ENCODE peak calls at places on chromosomes 6 and 20, in seven cellular contexts. One of them, this sample, is unnamed. For H3K27me3, the result is how much of the 10 kb centered on the place peaks cover.

GRCh38 chr20:15756401-15756800 is 816.8 kb downstream of the KIF16B start:
- DNase-seq in BE2C: no peak
- DNase-seq in body of pancreas: no peak
- DNase-seq in tibial nerve: no peak
- DNase-seq in left ventricle myocardium inferior: no peak
- DNase-seq in H9: no peak
- DNase-seq in sigmoid colon: no peak
- DNase-seq in this sample: no peak

GRCh38 chr6:90184334-90185298 is 112.0 kb downstream of the BACH2 start:
- DNase-seq in BE2C: no peak
- DNase-seq in body of pancreas: peak
- DNase-seq in tibial nerve: no peak
- DNase-seq in left ventricle myocardium inferior: no peak
- DNase-seq in H9: no peak
- DNase-seq in sigmoid colon: no peak
- DNase-seq in this sample: no peak

GRCh38 chr6:116159782-116160524 is 34.0 kb upstream of the COL10A1 start:
- DNase-seq in BE2C: no peak
- DNase-seq in body of pancreas: no peak
- DNase-seq in tibial nerve: no peak
- DNase-seq in left ventricle myocardium inferior: no peak
- DNase-seq in H9: no peak
- DNase-seq in sigmoid colon: no peak
- DNase-seq in this sample: no peak

GRCh38 chr6:154907293-154907692 is 87.8 kb upstream of the TIAM2 start:
- DNase-seq in BE2C: no peak
- DNase-seq in body of pancreas: no peak
- DNase-seq in tibial nerve: no peak
- DNase-seq in left ventricle myocardium inferior: no peak
- DNase-seq in H9: no peak
- DNase-seq in sigmoid colon: no peak
- DNase-seq in this sample: no peak

GRCh38 chr20:51452091-51452613 is 90.4 kb downstream of the NFATC2 start:
- DNase-seq in BE2C: no peak
- DNase-seq in body of pancreas: no peak
- DNase-seq in tibial nerve: no peak
- DNase-seq in left ventricle myocardium inferior: no peak
- DNase-seq in H9: no peak
- DNase-seq in sigmoid colon: no peak
- DNase-seq in this sample: no peak

GRCh38 chr6:24464253-24465038 is 24.9 kb downstream of the GPLD1 start:
- DNase-seq in BE2C: no peak
- DNase-seq in body of pancreas: no peak
- DNase-seq in tibial nerve: no peak
- DNase-seq in left ventricle myocardium inferior: no peak
- DNase-seq in H9: no peak
- DNase-seq in sigmoid colon: no peak
- DNase-seq in this sample: no peak

GRCh38 chr6:33075568-33076405 is at the start of gene HLA-DPB1:
- DNase-seq in BE2C: no peak
- DNase-seq in body of pancreas: no peak
- DNase-seq in tibial nerve: no peak
- DNase-seq in left ventricle myocardium inferior: no peak
- DNase-seq in H9: no peak
- DNase-seq in sigmoid colon: no peak
- DNase-seq in this sample: peak

GRCh38 chr6:31680841-31681671 is at the start of gene LY6G5C:
- DNase-seq in BE2C: peak
- DNase-seq in body of pancreas: peak
- DNase-seq in tibial nerve: peak
- DNase-seq in left ventricle myocardium inferior: peak
- DNase-seq in H9: peak
- DNase-seq in sigmoid colon: peak
- DNase-seq in this sample: peak

GRCh38 chr20:59360934-59361333 is 60.5 kb downstream of the EDN3 start:
- DNase-seq in BE2C: no peak
- DNase-seq in body of pancreas: no peak
- DNase-seq in tibial nerve: no peak
- DNase-seq in left ventricle myocardium inferior: no peak
- DNase-seq in H9: no peak
- DNase-seq in sigmoid colon: no peak
- DNase-seq in this sample: no peak

GRCh38 chr6:92047886-92048285 is 1371.5 kb downstream of the EPHA7 start:
- DNase-seq in BE2C: no peak
- DNase-seq in body of pancreas: no peak
- DNase-seq in tibial nerve: no peak
- DNase-seq in left ventricle myocardium inferior: no peak
- DNase-seq in H9: no peak
- DNase-seq in sigmoid colon: no peak
- DNase-seq in this sample: no peak

GRCh38 chr20:40080059-40080652 is 608.9 kb downstream of the MAFB start:
- DNase-seq in BE2C: no peak
- DNase-seq in body of pancreas: peak
- DNase-seq in tibial nerve: no peak
- DNase-seq in left ventricle myocardium inferior: no peak
- DNase-seq in H9: no peak
- DNase-seq in sigmoid colon: no peak
- DNase-seq in this sample: no peak

GRCh38 chr20:32609993-32610896 is 25.1 kb upstream of the NOL4L start:
- DNase-seq in BE2C: no peak
- DNase-seq in body of pancreas: no peak
- DNase-seq in tibial nerve: no peak
- DNase-seq in left ventricle myocardium inferior: no peak
- DNase-seq in H9: no peak
- DNase-seq in sigmoid colon: no peak
- DNase-seq in this sample: no peak

GRCh38 chr20:24778585-24779031 is 170.5 kb upstream of the CST7 start:
- DNase-seq in BE2C: no peak
- DNase-seq in body of pancreas: peak
- DNase-seq in tibial nerve: no peak
- DNase-seq in left ventricle myocardium inferior: no peak
- DNase-seq in H9: peak
- DNase-seq in sigmoid colon: peak
- DNase-seq in this sample: no peak

GRCh38 chr6:137282253-137282652 is 63.1 kb upstream of the IFNGR1 start:
- DNase-seq in BE2C: no peak
- DNase-seq in body of pancreas: no peak
- DNase-seq in tibial nerve: no peak
- DNase-seq in left ventricle myocardium inferior: no peak
- DNase-seq in H9: no peak
- DNase-seq in sigmoid colon: no peak
- DNase-seq in this sample: no peak

GRCh38 chr6:129331450-129332138 is 378.4 kb downstream of the ARHGAP18 start:
- DNase-seq in BE2C: no peak
- DNase-seq in body of pancreas: no peak
- DNase-seq in tibial nerve: no peak
- DNase-seq in left ventricle myocardium inferior: no peak
- DNase-seq in H9: no peak
- DNase-seq in sigmoid colon: no peak
- DNase-seq in this sample: no peak

GRCh38 chr6:163180874-163181541 is 233.5 kb upstream of the QKI start:
- DNase-seq in BE2C: peak
- DNase-seq in body of pancreas: peak
- DNase-seq in tibial nerve: peak
- DNase-seq in left ventricle myocardium inferior: peak
- DNase-seq in H9: peak
- DNase-seq in sigmoid colon: peak
- DNase-seq in this sample: peak

GRCh38 chr6:9789201-9789600 is 625.7 kb downstream of the TFAP2A start:
- DNase-seq in BE2C: no peak
- DNase-seq in body of pancreas: no peak
- DNase-seq in tibial nerve: no peak
- DNase-seq in left ventricle myocardium inferior: no peak
- DNase-seq in H9: peak
- DNase-seq in sigmoid colon: no peak
- DNase-seq in this sample: no peak

GRCh38 chr6:92723390-92723931 is 695.9 kb downstream of the EPHA7 start:
- DNase-seq in BE2C: no peak
- DNase-seq in body of pancreas: no peak
- DNase-seq in tibial nerve: no peak
- DNase-seq in left ventricle myocardium inferior: no peak
- DNase-seq in H9: no peak
- DNase-seq in sigmoid colon: peak
- DNase-seq in this sample: no peak

GRCh38 chr20:62132421-62132820 is 10.1 kb downstream of the LSM14B start:
- DNase-seq in BE2C: no peak
- DNase-seq in body of pancreas: no peak
- DNase-seq in tibial nerve: no peak
- DNase-seq in left ventricle myocardium inferior: no peak
- DNase-seq in H9: no peak
- DNase-seq in sigmoid colon: no peak
- DNase-seq in this sample: no peak

GRCh38 chr20:38871560-38871953 is 54.7 kb upstream of the FAM83D start:
- DNase-seq in BE2C: no peak
- DNase-seq in body of pancreas: no peak
- DNase-seq in tibial nerve: no peak
- DNase-seq in left ventricle myocardium inferior: no peak
- DNase-seq in H9: no peak
- DNase-seq in sigmoid colon: no peak
- DNase-seq in this sample: no peak

GRCh38 chr20:59123011-59123676 is 40.5 kb upstream of the ZNF831 start:
- DNase-seq in BE2C: no peak
- DNase-seq in body of pancreas: no peak
- DNase-seq in tibial nerve: no peak
- DNase-seq in left ventricle myocardium inferior: no peak
- DNase-seq in H9: no peak
- DNase-seq in sigmoid colon: no peak
- DNase-seq in this sample: no peak

GRCh38 chr6:14711056-14711703 is 534.7 kb upstream of the JARID2 start:
- DNase-seq in BE2C: peak
- DNase-seq in body of pancreas: no peak
- DNase-seq in tibial nerve: no peak
- DNase-seq in left ventricle myocardium inferior: no peak
- DNase-seq in H9: peak
- DNase-seq in sigmoid colon: no peak
- DNase-seq in this sample: peak

GRCh38 chr6:164133095-164133494 is 718.6 kb downstream of the QKI start:
- DNase-seq in BE2C: no peak
- DNase-seq in body of pancreas: peak
- DNase-seq in tibial nerve: no peak
- DNase-seq in left ventricle myocardium inferior: no peak
- DNase-seq in H9: no peak
- DNase-seq in sigmoid colon: no peak
- DNase-seq in this sample: no peak

GRCh38 chr6:27565839-27566779 is 93.2 kb upstream of the ZNF184 start:
- DNase-seq in BE2C: no peak
- DNase-seq in body of pancreas: no peak
- DNase-seq in tibial nerve: no peak
- DNase-seq in left ventricle myocardium inferior: no peak
- DNase-seq in H9: peak
- DNase-seq in sigmoid colon: no peak
- DNase-seq in this sample: peak
- H3K27me3 ChIP-seq in BE2C: half or more
- H3K27me3 ChIP-seq in body of pancreas: under half
- H3K27me3 ChIP-seq in tibial nerve: half or more
- H3K27me3 ChIP-seq in left ventricle myocardium inferior: half or more
- H3K27me3 ChIP-seq in H9: under half
- H3K27me3 ChIP-seq in sigmoid colon: half or more
- H3K27me3 ChIP-seq in this sample: under half

GRCh38 chr6:27544612-27545260 is 71.8 kb upstream of the ZNF184 start:
- DNase-seq in BE2C: no peak
- DNase-seq in body of pancreas: no peak
- DNase-seq in tibial nerve: no peak
- DNase-seq in left ventricle myocardium inferior: no peak
- DNase-seq in H9: no peak
- DNase-seq in sigmoid colon: no peak
- DNase-seq in this sample: no peak
- H3K27me3 ChIP-seq in BE2C: under half
- H3K27me3 ChIP-seq in body of pancreas: under half
- H3K27me3 ChIP-seq in tibial nerve: half or more
- H3K27me3 ChIP-seq in left ventricle myocardium inferior: half or more
- H3K27me3 ChIP-seq in H9: under half
- H3K27me3 ChIP-seq in sigmoid colon: half or more
- H3K27me3 ChIP-seq in this sample: under half

DNA sequence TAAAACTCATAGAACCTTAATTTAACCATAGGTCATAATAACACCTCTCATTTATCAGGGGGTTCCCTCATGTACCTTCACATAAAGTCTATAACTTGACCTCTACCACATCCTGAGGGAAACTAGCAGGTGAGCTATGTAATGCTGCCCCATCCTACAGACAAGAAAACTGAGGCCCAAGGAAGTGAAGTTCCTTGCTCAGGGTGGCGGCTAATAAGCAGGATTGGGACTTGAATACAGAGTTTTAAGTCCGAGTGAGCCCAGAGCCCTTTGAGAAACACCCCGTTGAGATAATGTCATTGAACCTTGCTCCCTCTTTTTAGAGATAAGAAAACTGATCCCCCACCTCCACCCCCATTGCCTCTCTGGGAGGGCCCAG is 489 bp downstream of the BNIP5 start:
- DNase-seq in BE2C: no peak
- DNase-seq in body of pancreas: no peak
- DNase-seq in tibial nerve: no peak
- DNase-seq in left ventricle myocardium inferior: no peak
- DNase-seq in H9: no peak
- DNase-seq in sigmoid colon: no peak
- DNase-seq in this sample: no peak
- H3K27me3 ChIP-seq in BE2C: under half
- H3K27me3 ChIP-seq in body of pancreas: under half
- H3K27me3 ChIP-seq in tibial nerve: under half
- H3K27me3 ChIP-seq in left ventricle myocardium inferior: half or more
- H3K27me3 ChIP-seq in H9: under half
- H3K27me3 ChIP-seq in sigmoid colon: under half
- H3K27me3 ChIP-seq in this sample: under half

GRCh38 chr6:114342826-114343781 is at the start of gene HS3ST5:
- DNase-seq in BE2C: peak
- DNase-seq in body of pancreas: peak
- DNase-seq in tibial nerve: no peak
- DNase-seq in left ventricle myocardium inferior: no peak
- DNase-seq in H9: peak
- DNase-seq in sigmoid colon: peak
- DNase-seq in this sample: peak

GRCh38 chr6:114344216-114344970 is 1.6 kb upstream of the HS3ST5 start:
- DNase-seq in BE2C: no peak
- DNase-seq in body of pancreas: no peak
- DNase-seq in tibial nerve: no peak
- DNase-seq in left ventricle myocardium inferior: no peak
- DNase-seq in H9: no peak
- DNase-seq in sigmoid colon: no peak
- DNase-seq in this sample: peak

GRCh38 chr6:114344971-114345274 is 2.1 kb upstream of the HS3ST5 start:
- DNase-seq in BE2C: no peak
- DNase-seq in body of pancreas: no peak
- DNase-seq in tibial nerve: no peak
- DNase-seq in left ventricle myocardium inferior: no peak
- DNase-seq in H9: no peak
- DNase-seq in sigmoid colon: no peak
- DNase-seq in this sample: peak

GRCh38 chr6:114342086-114342825 is 567 bp downstream of the HS3ST5 start:
- DNase-seq in BE2C: peak
- DNase-seq in body of pancreas: peak
- DNase-seq in tibial nerve: no peak
- DNase-seq in left ventricle myocardium inferior: no peak
- DNase-seq in H9: peak
- DNase-seq in sigmoid colon: no peak
- DNase-seq in this sample: peak

DNA sequence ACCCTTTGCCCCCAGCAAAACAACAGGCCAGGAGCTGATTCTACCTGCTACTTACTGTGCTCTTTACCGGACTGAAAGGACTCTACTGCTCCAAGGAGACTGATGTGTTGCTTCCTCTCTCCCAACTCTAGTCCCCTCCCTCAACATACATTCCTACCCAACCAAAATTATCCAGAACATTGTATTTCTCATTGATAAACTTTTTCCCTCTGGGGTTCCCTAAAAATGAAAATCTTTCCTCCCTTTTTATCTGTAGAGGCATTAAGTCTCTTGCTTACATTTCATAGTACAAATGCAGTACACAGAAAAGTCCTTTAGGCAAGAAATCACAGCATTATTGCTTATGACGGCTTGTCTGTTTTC is 940 bp upstream of the HS3ST5 start:
- DNase-seq in BE2C: no peak
- DNase-seq in body of pancreas: no peak
- DNase-seq in tibial nerve: no peak
- DNase-seq in left ventricle myocardium inferior: no peak
- DNase-seq in H9: no peak
- DNase-seq in sigmoid colon: no peak
- DNase-seq in this sample: no peak
- H3K27me3 ChIP-seq in BE2C: under half
- H3K27me3 ChIP-seq in body of pancreas: under half
- H3K27me3 ChIP-seq in tibial nerve: under half
- H3K27me3 ChIP-seq in left ventricle myocardium inferior: half or more
- H3K27me3 ChIP-seq in H9: under half
- H3K27me3 ChIP-seq in sigmoid colon: under half
- H3K27me3 ChIP-seq in this sample: under half